ENCODE peak calls at places on chromosomes 11 and 22, in seven cellular contexts. C, R, Y, S, P, X and N are unnamed samples.

GRCh38 chr22:47597041-47597440 is 834.6 kb downstream of the TBC1D22A start:
- DNase-seq in C (no peak), Y (no peak), S (no peak), R (no peak), P (no peak), X (no peak), N (no peak)

GRCh38 chr11:95516786-95517185 is 272.8 kb downstream of the FAM76B start:
- DNase-seq in C (no peak), R (no peak), Y (peak; percentile 70), P (no peak), X (no peak), S (peak; percentile 78), N (peak; percentile 59)

GRCh38 chr11:36510567-36511020 is 522 bp upstream of the TRAF6 start:
- DNase-seq in X (no peak), P (no peak), C (no peak), Y (peak; percentile 28), S (peak; percentile 67), R (no peak), N (peak; percentile 27)

GRCh38 chr22:30310881-30311771 is 15.6 kb downstream of the TBC1D10A start:
- DNase-seq in R (peak; percentile 73), C (peak; percentile 77), X (peak; percentile 75), P (no peak), Y (peak; percentile 75), S (peak; percentile 61), N (no peak)

GRCh38 chr11:1224109-1224485 is 1.2 kb downstream of the MUC5B start:
- DNase-seq in R (no peak), Y (no peak), P (peak; percentile 23), C (peak; percentile 37), X (no peak), S (no peak), N (no peak)

GRCh38 chr11:36467913-36468312 is 42.2 kb downstream of the TRAF6 start:
- DNase-seq in S (no peak), C (no peak), P (no peak), Y (no peak), X (no peak), R (no peak), N (no peak)

GRCh38 chr22:40209945-40210485 is 32.3 kb downstream of the TNRC6B start:
- DNase-seq in X (no peak), C (no peak), P (no peak), S (no peak), Y (no peak), R (no peak), N (no peak)

GRCh38 chr11:66116576-66117361 is 46.7 kb downstream of the PACS1 start:
- DNase-seq in X (no peak), P (no peak), C (no peak), Y (no peak), R (no peak), S (no peak), N (no peak)

GRCh38 chr11:109668973-109669634 is 247.1 kb downstream of the C11orf87 start:
- DNase-seq in P (no peak), R (peak; percentile 46), Y (peak; percentile 6), X (no peak), S (peak; percentile 84), C (no peak), N (peak; percentile 4)

GRCh38 chr11:100340416-100341323 is 346.4 kb upstream of the ARHGAP42 start:
- DNase-seq in X (no peak), P (no peak), R (no peak), Y (peak; percentile 11), S (peak; percentile 38), C (no peak), N (no peak)

GRCh38 chr11:60194511-60194910 is 11.6 kb upstream of the MS4A6A start:
- DNase-seq in C (no peak), S (no peak), R (no peak), P (no peak), Y (no peak), X (no peak), N (no peak)

GRCh38 chr11:19419021-19419750 is 178.4 kb upstream of the E2F8 start:
- DNase-seq in R (peak; percentile 53), P (no peak), Y (peak; percentile 74), X (no peak), S (no peak), C (no peak), N (no peak)

GRCh38 chr11:68142028-68142412 is 20.8 kb upstream of the CHKA start:
- DNase-seq in P (no peak), Y (no peak), R (peak; percentile 58), X (no peak), S (no peak), C (peak; percentile 69), N (no peak)

GRCh38 chr11:107040447-107041444 is 22.5 kb upstream of the GUCY1A2 start:
- DNase-seq in X (no peak), R (no peak), C (no peak), P (no peak), S (peak; percentile 61), Y (peak; percentile 89), N (no peak)

GRCh38 chr11:73204711-73205121 is 13.4 kb upstream of the P2RY2 start:
- DNase-seq in S (no peak), X (peak; percentile 22), R (peak; percentile 56), P (peak; percentile 50), Y (no peak), C (peak; percentile 82), N (no peak)

GRCh38 chr11:121250843-121251242 is 41.7 kb upstream of the SC5D start:
- DNase-seq in X (no peak), S (peak; percentile 62), R (no peak), C (no peak), P (no peak), Y (no peak), N (no peak)

GRCh38 chr11:60127311-60127811 is 38.9 kb downstream of the MS4A2 start:
- DNase-seq in P (no peak), C (no peak), X (no peak), Y (no peak), S (peak; percentile 89), R (no peak), N (peak; percentile 22)

GRCh38 chr11:107769189-107769588 is 57.3 kb upstream of the SLN start:
- DNase-seq in C (no peak), X (no peak), Y (peak; percentile 39), R (no peak), P (no peak), S (peak; percentile 29), N (no peak)

GRCh38 chr11:64063741-64064140 is 28.0 kb downstream of the FLRT1 start:
- DNase-seq in Y (no peak), C (no peak), P (no peak), X (no peak), R (no peak), S (no peak), N (no peak)

GRCh38 chr22:33000342-33001280 is 57.6 kb downstream of the SYN3 start:
- DNase-seq in R (no peak), S (peak; percentile 44), P (no peak), C (peak; percentile 62), X (peak; percentile 70), Y (peak; percentile 66), N (peak; percentile 17)

GRCh38 chr11:111878385-111878765 is 590 bp downstream of the FDXACB1 start:
- DNase-seq in R (no peak), X (no peak), Y (peak; percentile 35), P (no peak), S (no peak), C (no peak), N (no peak)

GRCh38 chr11:133980665-133981064 is 23.9 kb upstream of the IGSF9B start:
- DNase-seq in Y (no peak), S (no peak), X (no peak), P (no peak), C (no peak), R (no peak), N (no peak)

GRCh38 chr22:28674121-28674563 is 5.5 kb downstream of the TTC28 start:
- DNase-seq in Y (peak; percentile 74), X (no peak), S (peak; percentile 68), R (no peak), P (no peak), C (no peak), N (no peak)
- H3K27ac ChIP-seq in Y (no peak overlapping the region), X (no peak overlapping the region), S (no peak overlapping the region), R (no peak overlapping the region), P (no peak overlapping the region), C (no peak overlapping the region), N (no peak overlapping the region)

GRCh38 chr11:27679136-27680015 is 20.9 kb downstream of the BDNF start:
- DNase-seq in R (no peak), Y (peak; percentile 58), S (no peak), X (no peak), C (no peak), P (no peak), N (no peak)

GRCh38 chr11:27678242-27678641 is 22.0 kb downstream of the BDNF start:
- DNase-seq in Y (no peak), S (no peak), C (no peak), X (no peak), P (no peak), R (no peak), N (no peak)

GRCh38 chr11:27677108-27677507 is 23.1 kb downstream of the BDNF start:
- DNase-seq in C (no peak), P (no peak), X (no peak), R (no peak), S (no peak), Y (no peak), N (no peak)

GRCh38 chr11:27681664-27682063 is 18.6 kb downstream of the BDNF start:
- DNase-seq in Y (no peak), P (no peak), C (no peak), X (no peak), R (no peak), S (no peak), N (no peak)
- H3K27ac ChIP-seq in Y (no peak overlapping the region), P (no peak overlapping the region), C (no peak overlapping the region), X (no peak overlapping the region), R (no peak overlapping the region), S (no peak overlapping the region), N (no peak overlapping the region)

DNA sequence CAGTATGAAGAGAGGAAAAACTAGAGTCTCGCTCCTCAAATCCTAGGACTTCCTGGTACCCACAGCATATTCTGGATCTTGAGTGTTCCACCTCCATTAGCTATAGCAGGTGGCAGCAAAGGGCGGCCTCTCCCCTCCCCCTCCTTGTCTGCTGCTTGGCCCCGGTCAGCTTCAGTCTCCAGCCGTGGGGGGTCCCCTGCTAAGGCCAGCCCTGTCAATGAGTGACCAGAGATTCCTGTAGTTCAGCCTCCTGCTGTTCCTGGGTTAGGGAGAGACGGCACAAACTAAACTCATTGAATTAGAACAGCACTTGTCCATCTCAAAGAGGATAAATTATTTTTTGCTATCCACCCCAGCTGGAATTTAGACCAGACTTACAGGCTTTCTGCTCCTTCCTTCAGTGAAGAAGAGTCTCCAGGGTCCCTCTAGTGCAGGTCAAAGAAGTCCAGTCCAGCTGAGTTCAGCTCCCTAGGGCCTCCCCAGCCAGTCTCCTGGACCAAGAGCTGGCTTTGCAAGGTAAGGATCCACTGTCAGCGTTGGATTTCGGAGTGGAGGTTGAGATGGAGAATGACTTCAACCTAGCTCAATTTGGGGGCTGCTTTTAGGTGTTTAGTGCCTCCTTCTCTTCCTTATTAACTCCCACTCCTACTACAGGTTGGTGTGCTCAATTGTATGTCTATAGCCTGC is 1.1 kb upstream of the PHLDB1 start:
- DNase-seq in Y (peak; percentile 40), R (no peak), S (no peak), P (no peak), X (no peak), C (no peak), N (no peak)
- H3K27ac ChIP-seq in Y (no peak overlapping the region), R (peak overlapping the region; percentile 70), S (no peak overlapping the region), P (peak overlapping the region; percentile 95), X (peak overlapping the region; percentile 66), C (peak overlapping the region; percentile 40), N (peak overlapping the region; percentile 94)

DNA sequence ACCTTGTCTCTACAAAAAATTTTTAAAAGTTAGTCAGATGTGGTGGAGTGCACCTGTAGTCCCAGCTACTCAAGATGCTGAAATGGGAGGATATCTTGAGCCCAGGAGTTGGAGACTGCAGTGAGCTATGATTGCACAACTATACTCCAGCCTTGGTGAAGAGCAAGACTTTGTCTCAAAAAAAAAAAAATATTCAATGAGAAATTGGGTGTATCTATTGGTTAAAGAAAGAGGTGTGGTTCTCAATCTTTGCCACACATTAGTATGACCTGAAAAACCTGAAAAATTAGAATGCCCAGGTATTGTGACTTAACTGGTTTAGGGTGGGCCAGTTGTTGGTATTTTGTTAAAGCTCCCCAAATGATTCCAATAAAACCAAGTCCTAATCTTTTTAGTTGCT is 32.4 kb downstream of the MTNR1B start:
- DNase-seq in X (no peak), P (no peak), R (no peak), Y (no peak), S (no peak), C (no peak), N (no peak)
- H3K27ac ChIP-seq in X (no peak overlapping the region), P (no peak overlapping the region), R (no peak overlapping the region), Y (no peak overlapping the region), S (peak overlapping the region; percentile 89), C (no peak overlapping the region), N (no peak overlapping the region)